ENCODE peak calls at places on chromosomes 16 and 17, in ten cellular contexts. E is upper lobe of left lung, M is thyroid gland, R is IMR-90, G is lower leg skin, Q is esophagus muscularis mucosa, A is A549, O is stomach, X is tibial nerve, Y is sigmoid colon. S is an unnamed sample.

GRCh38 chr17:80717661-80718060 is 173.0 kb downstream of the RPTOR start:
- DNase-seq in E (no peak), M (no peak), R (no peak), G (no peak), Q (no peak), A (no peak), O (no peak), X (no peak), Y (no peak), S (no peak)

GRCh38 chr16:3793161-3793576 is 75.8 kb upstream of the TRAP1 start:
- DNase-seq in E (no peak), M (peak), R (no peak), G (peak), Q (no peak), A (peak), O (no peak), X (peak), Y (peak), S (peak)

GRCh38 chr17:63772801-63773271 is 561 bp downstream of the CCDC47 start:
- DNase-seq in E (no peak), M (no peak), R (peak), G (no peak), Q (no peak), A (peak), O (no peak), X (no peak), Y (no peak), S (no peak)

GRCh38 chr16:73365010-73365409 is 317.1 kb upstream of the ZFHX3 start:
- DNase-seq in E (peak), M (peak), R (peak), G (no peak), Q (no peak), A (no peak), O (peak), X (no peak), Y (no peak), S (no peak)

GRCh38 chr16:15557258-15557657 is 85.7 kb downstream of the MARF1 start:
- DNase-seq in E (no peak), M (no peak), R (no peak), G (no peak), Q (no peak), A (no peak), O (no peak), X (no peak), Y (no peak), S (no peak)

GRCh38 chr17:2179615-2180295 is 123.8 kb downstream of the SMG6 start:
- DNase-seq in E (no peak), M (peak), R (peak), G (peak), Q (peak), A (no peak), O (peak), X (peak), Y (peak), S (peak)

GRCh38 chr16:67928561-67929364 is 2.9 kb downstream of the CTRL start:
- DNase-seq in E (no peak), M (peak), R (peak), G (peak), Q (no peak), A (peak), O (peak), X (peak), Y (peak), S (peak)

GRCh38 chr17:72764632-72765041 is 327.9 kb downstream of the SLC39A11 start:
- DNase-seq in E (no peak), M (no peak), R (peak), G (no peak), Q (no peak), A (no peak), O (no peak), X (no peak), Y (no peak), S (no peak)

GRCh38 chr16:49352923-49353322 is 20.7 kb upstream of the C16orf78 start:
- DNase-seq in E (no peak), M (no peak), R (no peak), G (no peak), Q (no peak), A (peak), O (no peak), X (no peak), Y (no peak), S (no peak)

GRCh38 chr17:74852237-74853047 is 7.2 kb downstream of the GRIN2C start:
- DNase-seq in E (peak), M (peak), R (no peak), G (no peak), Q (no peak), A (no peak), O (no peak), X (no peak), Y (no peak), S (no peak)

GRCh38 chr16:1420540-1421205 is at the start of gene UQCC4:
- DNase-seq in E (peak), M (peak), R (peak), G (peak), Q (peak), A (peak), O (peak), X (peak), Y (peak), S (peak)
- TF ChIP-seq POLR2A in E (peak), M (peak), R (peak), G (no peak), Q (peak), A (peak), O (no peak), X (peak), Y (peak), S (peak)

GRCh38 chr16:88613-89012 is 10.6 kb downstream of the MPG start:
- DNase-seq in E (peak), M (no peak), R (no peak), G (no peak), Q (no peak), A (no peak), O (no peak), X (no peak), Y (no peak), S (no peak)

GRCh38 chr16:85865-86264 is 7.8 kb downstream of the MPG start:
- DNase-seq in E (peak), M (no peak), R (no peak), G (no peak), Q (no peak), A (no peak), O (no peak), X (no peak), Y (no peak), S (no peak)

GRCh38 chr16:84718-85452 is 6.9 kb downstream of the MPG start:
- DNase-seq in E (no peak), M (peak), R (peak), G (no peak), Q (no peak), A (no peak), O (peak), X (no peak), Y (peak), S (peak)

GRCh38 chr16:85453-85782 is 7.4 kb downstream of the MPG start:
- DNase-seq in E (peak), M (no peak), R (no peak), G (no peak), Q (no peak), A (no peak), O (no peak), X (no peak), Y (peak), S (no peak)

GRCh38 chr16:86483-86952 is 8.5 kb downstream of the MPG start:
- DNase-seq in E (peak), M (no peak), R (no peak), G (no peak), Q (no peak), A (no peak), O (no peak), X (no peak), Y (no peak), S (no peak)
- TF ChIP-seq POLR2A in E (no peak), M (no peak), R (no peak), G (no peak), Q (no peak), A (no peak), O (no peak), X (no peak), Y (no peak), S (no peak)

GRCh38 chr17:35847006-35847405 is 21.7 kb downstream of the HEATR9 start:
- DNase-seq in E (no peak), M (no peak), R (no peak), G (no peak), Q (no peak), A (no peak), O (no peak), X (no peak), Y (no peak), S (no peak)

GRCh38 chr17:35849469-35850348 is 19.0 kb downstream of the HEATR9 start:
- DNase-seq in E (no peak), M (peak), R (peak), G (no peak), Q (no peak), A (peak), O (peak), X (no peak), Y (no peak), S (no peak)

GRCh38 chr17:35846055-35846809 is 22.5 kb downstream of the HEATR9 start:
- DNase-seq in E (no peak), M (no peak), R (peak), G (no peak), Q (no peak), A (no peak), O (no peak), X (no peak), Y (no peak), S (no peak)

GRCh38 chr17:35844547-35844946 is 24.1 kb downstream of the HEATR9 start:
- DNase-seq in E (no peak), M (no peak), R (no peak), G (no peak), Q (no peak), A (no peak), O (no peak), X (no peak), Y (no peak), S (no peak)

GRCh38 chr17:35847633-35848373 is 20.9 kb downstream of the HEATR9 start:
- DNase-seq in E (no peak), M (no peak), R (no peak), G (no peak), Q (no peak), A (no peak), O (no peak), X (no peak), Y (no peak), S (no peak)
- TF ChIP-seq POLR2A in E (no peak), M (no peak), R (no peak), G (no peak), Q (no peak), A (no peak), O (no peak), X (no peak), Y (no peak), S (no peak)

DNA sequence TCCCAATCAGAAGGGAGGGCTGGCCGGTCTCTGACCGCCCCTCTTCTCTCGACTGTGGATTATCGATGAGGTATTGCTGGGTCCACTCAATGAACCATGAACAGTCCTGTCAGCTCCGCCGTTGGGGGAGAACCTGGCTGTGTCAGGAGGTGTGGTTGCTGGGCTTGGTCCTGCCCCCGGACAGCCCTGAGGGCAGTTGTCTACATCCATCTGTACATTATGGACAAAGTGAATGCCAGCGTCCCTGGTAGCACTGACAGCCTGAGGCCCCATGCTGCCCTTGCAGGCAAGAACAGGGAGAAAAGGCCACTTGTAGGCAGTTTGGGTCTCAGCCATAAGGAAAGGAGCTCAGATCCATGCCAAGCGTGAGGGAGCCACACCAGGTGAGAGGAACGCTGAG is 38.9 kb downstream of the ST3GAL2 start:
- DNase-seq in E (no peak), M (no peak), R (no peak), G (no peak), Q (no peak), A (no peak), O (no peak), X (no peak), Y (no peak), S (no peak)
- TF ChIP-seq POLR2A in E (no peak), M (no peak), R (no peak), G (no peak), Q (no peak), A (no peak), O (no peak), X (no peak), Y (no peak), S (no peak)

DNA sequence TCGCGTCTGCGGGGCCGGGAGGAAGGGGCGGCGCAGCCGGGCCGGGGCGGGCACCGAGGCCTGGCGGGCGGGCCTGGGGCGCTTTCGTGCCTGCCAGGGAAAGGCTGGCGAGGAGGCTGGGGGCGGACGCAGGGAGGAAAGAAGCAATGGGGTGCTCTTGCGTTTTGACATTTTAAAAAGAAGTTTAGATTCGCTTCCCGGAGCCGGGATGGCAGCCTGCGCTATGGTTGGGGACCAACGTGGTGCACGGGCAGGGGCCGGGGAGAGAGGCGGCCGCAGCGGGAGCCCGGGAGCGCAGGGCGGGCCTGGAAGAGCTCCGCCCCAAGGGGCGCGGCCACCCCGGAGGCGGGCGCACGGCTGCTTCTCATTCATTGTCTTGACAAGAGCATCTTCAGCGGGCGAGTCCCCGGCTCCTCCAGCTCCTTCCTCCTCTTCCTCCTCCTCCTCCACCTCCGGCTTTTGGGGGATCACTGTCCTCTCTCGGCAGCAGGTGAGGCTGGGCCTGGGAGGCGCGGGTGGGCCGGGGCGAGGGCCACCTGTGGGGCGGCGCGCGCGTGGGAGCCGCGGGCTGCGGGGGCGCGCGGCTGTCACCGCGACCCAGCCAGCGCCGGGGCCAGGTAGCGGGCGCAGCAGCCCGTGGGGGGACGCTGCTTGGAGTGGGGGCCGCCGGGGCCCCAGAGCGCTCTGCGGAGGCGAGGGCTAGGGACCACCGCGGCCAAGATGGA is at the start of gene CORO1A:
- DNase-seq in E (peak), M (peak), R (peak), G (peak), Q (peak), A (peak), O (peak), X (peak), Y (peak), S (peak)
- TF ChIP-seq POLR2A in E (peak), M (no peak), R (no peak), G (no peak), Q (no peak), A (peak), O (no peak), X (no peak), Y (peak), S (no peak)

DNA sequence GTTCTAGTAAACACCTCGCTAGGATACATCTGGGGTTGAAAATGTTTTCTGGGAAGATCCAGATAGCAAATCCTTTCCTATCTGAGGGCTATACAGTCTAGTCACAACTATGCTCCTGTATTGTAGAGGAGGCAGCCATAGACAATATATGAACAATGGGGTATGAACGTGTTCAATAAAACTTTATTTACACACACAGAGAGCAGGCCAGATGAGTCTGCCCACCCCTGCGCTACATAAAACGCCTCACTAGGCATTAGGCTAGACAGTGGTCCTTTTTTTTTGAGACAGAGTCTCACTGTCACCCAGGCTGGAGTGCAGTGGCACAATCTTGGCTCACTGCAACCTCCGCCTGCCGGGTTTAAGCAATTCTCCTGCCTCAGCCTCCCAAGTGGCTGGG is 11.1 kb downstream of the USP36 start:
- DNase-seq in E (no peak), M (no peak), R (no peak), G (no peak), Q (no peak), A (no peak), O (no peak), X (no peak), Y (no peak), S (no peak)
- TF ChIP-seq POLR2A in E (no peak), M (no peak), R (no peak), G (no peak), Q (no peak), A (no peak), O (no peak), X (no peak), Y (no peak), S (no peak)

GRCh38 chr17:76252040-76252954 is 12.0 kb upstream of the RNF157 start:
- DNase-seq in E (no peak), M (no peak), R (peak), G (peak), Q (peak), A (peak), O (peak), X (no peak), Y (peak), S (no peak)
- TF ChIP-seq POLR2A in E (no peak), M (no peak), R (no peak), G (no peak), Q (no peak), A (no peak), O (no peak), X (peak), Y (no peak), S (no peak)

GRCh38 chr17:78747479-78747878 is 34.6 kb downstream of the CYTH1 start:
- DNase-seq in E (no peak), M (no peak), R (peak), G (no peak), Q (no peak), A (no peak), O (no peak), X (no peak), Y (no peak), S (no peak)

GRCh38 chr17:78748048-78748729 is 33.9 kb downstream of the CYTH1 start:
- DNase-seq in E (no peak), M (no peak), R (no peak), G (no peak), Q (no peak), A (no peak), O (no peak), X (no peak), Y (no peak), S (no peak)

GRCh38 chr17:78746263-78746948 is 35.7 kb downstream of the CYTH1 start:
- DNase-seq in E (no peak), M (no peak), R (no peak), G (no peak), Q (no peak), A (no peak), O (no peak), X (no peak), Y (no peak), S (no peak)

GRCh38 chr17:78746949-78747269 is 35.2 kb downstream of the CYTH1 start:
- DNase-seq in E (no peak), M (no peak), R (no peak), G (no peak), Q (no peak), A (no peak), O (no peak), X (no peak), Y (no peak), S (no peak)

DNA sequence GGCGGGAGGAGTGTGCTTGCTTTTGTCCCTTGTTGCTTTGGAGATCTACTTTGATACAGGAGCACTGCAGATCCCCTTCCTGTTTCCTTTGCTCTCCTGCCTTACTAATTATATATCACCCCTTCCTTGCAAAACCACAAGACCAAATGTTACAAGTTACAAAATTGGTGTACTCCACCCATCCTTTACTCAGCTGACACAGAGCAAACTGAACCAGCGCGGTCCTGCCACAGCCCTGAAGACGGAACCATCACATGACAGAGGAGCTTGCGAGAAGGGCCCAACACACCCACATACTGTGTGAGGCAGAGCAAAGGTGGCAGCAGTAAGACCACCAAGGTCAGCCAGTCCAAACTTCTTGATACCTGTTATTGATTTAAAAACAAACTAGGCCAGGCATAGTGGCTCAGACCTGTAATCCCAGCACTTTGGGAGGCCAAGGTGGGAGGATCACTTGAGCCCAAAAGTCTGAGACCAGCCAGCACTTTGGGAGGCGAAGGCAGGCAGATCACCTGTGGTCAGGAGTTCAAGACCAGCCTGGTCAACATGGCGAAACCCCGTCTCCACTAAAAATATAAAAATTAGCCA is 33.2 kb downstream of the CYTH1 start:
- DNase-seq in E (no peak), M (no peak), R (peak), G (peak), Q (no peak), A (no peak), O (peak), X (peak), Y (peak), S (peak)
- TF ChIP-seq POLR2A in E (no peak), M (no peak), R (no peak), G (no peak), Q (no peak), A (no peak), O (no peak), X (no peak), Y (no peak), S (peak)

GRCh38 chr16:638836-639235 is 2.7 kb upstream of the METTL26 start:
- DNase-seq in E (peak), M (no peak), R (no peak), G (no peak), Q (no peak), A (no peak), O (no peak), X (no peak), Y (no peak), S (no peak)

GRCh38 chr16:643050-643368 is 1.4 kb downstream of the MCRIP2 start:
- DNase-seq in E (peak), M (no peak), R (no peak), G (no peak), Q (no peak), A (no peak), O (no peak), X (no peak), Y (no peak), S (no peak)

GRCh38 chr16:642189-643049 is 791 bp downstream of the MCRIP2 start:
- DNase-seq in E (peak), M (peak), R (no peak), G (no peak), Q (no peak), A (peak), O (peak), X (no peak), Y (peak), S (no peak)

GRCh38 chr16:640614-641013 is 1.0 kb upstream of the MCRIP2 start:
- DNase-seq in E (no peak), M (no peak), R (no peak), G (no peak), Q (no peak), A (no peak), O (no peak), X (no peak), Y (no peak), S (no peak)

DNA sequence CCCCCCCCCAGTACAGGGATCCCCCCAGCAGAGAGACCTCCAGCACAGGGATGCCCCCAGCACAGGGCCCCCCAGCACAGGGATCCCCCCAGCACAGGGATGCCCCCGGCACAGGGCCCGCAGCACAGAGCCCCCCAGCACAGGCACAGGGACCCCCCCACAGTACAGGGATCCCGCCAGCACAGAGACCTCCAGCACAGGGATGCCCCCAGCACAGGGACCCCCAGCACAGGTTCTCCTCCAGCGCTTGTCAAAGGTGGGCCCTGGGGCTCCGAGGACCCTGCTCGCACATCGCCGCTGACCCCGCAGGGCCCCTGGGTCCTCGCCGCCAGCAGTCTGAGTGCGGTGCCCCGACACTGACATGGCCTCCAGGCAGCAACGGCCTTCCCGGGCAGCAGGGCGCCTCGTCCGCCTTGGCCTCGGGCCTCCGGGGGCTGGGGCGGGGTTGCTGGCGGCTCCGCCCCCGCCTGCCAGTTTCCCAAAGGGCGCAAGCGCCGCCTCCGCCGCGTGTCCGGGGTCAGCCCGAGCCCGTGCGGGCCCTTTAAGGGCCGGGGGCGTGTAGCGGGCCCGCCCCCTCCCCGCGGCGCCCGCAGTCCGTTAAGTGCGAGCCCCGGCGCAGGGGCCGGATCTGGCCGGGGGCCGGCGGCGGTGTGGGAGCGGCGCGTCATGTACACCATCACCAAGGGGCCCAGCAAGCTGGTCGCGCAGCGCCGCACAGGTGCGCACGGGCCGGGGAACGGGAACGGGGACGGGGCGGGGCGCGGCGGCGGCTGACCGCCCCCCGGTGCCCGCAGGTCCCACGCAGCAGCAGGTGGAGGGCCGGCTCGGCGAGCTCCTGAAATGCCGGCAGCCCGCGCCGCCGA is at the start of gene MCRIP2:
- DNase-seq in E (peak), M (peak), R (peak), G (peak), Q (peak), A (peak), O (peak), X (peak), Y (peak), S (no peak)
- TF ChIP-seq POLR2A in E (peak), M (peak), R (peak), G (no peak), Q (peak), A (peak), O (no peak), X (peak), Y (peak), S (no peak)

S was measured in suprapubic skin.